ENCODE peak calls at places on chromosomes 1 and 21, in eight cellular contexts. P is SK-N-SH; T is uterus; S is psoas muscle; V is sigmoid colon; F is effector memory CD4-positive, alpha-beta T cell; C is IMR-90; Y is mucosa of descending colon. N is an unnamed sample. For H3K4me1, the result is how much of the 10 kb centered on the place peaks cover.

GRCh38 chr1:145729196-145729595 is 9.9 kb downstream of the CD160 start:
- DNase-seq in V (no peak), S (no peak), F (no peak), C (no peak), P (no peak), Y (no peak), T (no peak), N (no peak)

GRCh38 chr1:48051466-48052126 is 54.4 kb upstream of the TRABD2B start:
- DNase-seq in Y (no peak), V (no peak), F (no peak), C (no peak), S (no peak), P (no peak), T (no peak), N (no peak)

GRCh38 chr1:162175393-162175792 is 105.9 kb downstream of the NOS1AP start:
- DNase-seq in Y (no peak), C (no peak), V (no peak), F (no peak), T (no peak), S (no peak), P (no peak), N (no peak)

GRCh38 chr1:5720484-5720883 is 271.7 kb downstream of the NPHP4 start:
- DNase-seq in F (no peak), P (no peak), C (no peak), Y (no peak), V (no peak), T (no peak), S (no peak), N (no peak)

GRCh38 chr21:41973861-41974751 is 20.3 kb upstream of the C2CD2 start:
- DNase-seq in P (no peak), C (peak), T (no peak), V (no peak), S (no peak), F (no peak), Y (no peak), N (no peak)

GRCh38 chr1:183281039-183281438 is 95.0 kb downstream of the LAMC2 start:
- DNase-seq in T (peak), V (peak), S (peak), F (no peak), Y (no peak), C (peak), P (no peak), N (peak)

GRCh38 chr1:218323568-218324225 is 21.4 kb upstream of the TGFB2 start:
- DNase-seq in C (no peak), T (no peak), V (peak), Y (no peak), S (no peak), F (no peak), P (no peak), N (no peak)

GRCh38 chr1:209224886-209225285 is 358.6 kb upstream of the CAMK1G start:
- DNase-seq in F (no peak), P (no peak), V (no peak), T (no peak), C (no peak), Y (no peak), S (no peak), N (no peak)

GRCh38 chr1:156213644-156213966 is 798 bp downstream of the PMF1 start:
- DNase-seq in Y (no peak), C (no peak), F (no peak), S (no peak), V (no peak), T (no peak), P (no peak), N (no peak)

GRCh38 chr1:27970401-27970800 is 10.6 kb downstream of the XKR8 start:
- DNase-seq in T (peak), F (no peak), S (peak), Y (no peak), C (peak), V (peak), P (no peak), N (no peak)

DNA sequence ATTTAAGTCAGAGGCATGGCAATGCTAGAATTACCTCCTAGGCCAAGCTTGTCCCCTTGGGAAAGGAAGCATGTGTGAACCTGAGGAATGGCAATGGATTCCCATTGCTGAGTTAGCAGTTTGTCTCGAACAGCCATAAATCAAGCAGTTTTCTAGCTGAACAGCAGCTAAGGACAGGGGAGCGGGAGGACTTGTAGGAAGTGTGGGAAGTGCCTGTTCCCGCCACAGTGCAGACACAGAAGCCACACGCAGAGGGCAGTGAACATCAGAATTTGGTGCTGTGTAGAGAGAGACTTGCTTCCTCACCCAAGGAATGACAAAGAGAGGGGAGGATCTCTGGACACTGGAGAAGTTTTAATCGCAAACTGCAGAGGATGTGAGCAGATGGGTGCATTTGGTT is 3.8 kb downstream of the PHGDH start:
- DNase-seq in T (no peak), V (no peak), F (no peak), C (peak), Y (no peak), P (no peak), S (no peak), N (no peak)
- H3K4me1 ChIP-seq in T (under half), V (under half), F (under half), C (under half), Y (under half), P (under half), S (under half), N (under half)

DNA sequence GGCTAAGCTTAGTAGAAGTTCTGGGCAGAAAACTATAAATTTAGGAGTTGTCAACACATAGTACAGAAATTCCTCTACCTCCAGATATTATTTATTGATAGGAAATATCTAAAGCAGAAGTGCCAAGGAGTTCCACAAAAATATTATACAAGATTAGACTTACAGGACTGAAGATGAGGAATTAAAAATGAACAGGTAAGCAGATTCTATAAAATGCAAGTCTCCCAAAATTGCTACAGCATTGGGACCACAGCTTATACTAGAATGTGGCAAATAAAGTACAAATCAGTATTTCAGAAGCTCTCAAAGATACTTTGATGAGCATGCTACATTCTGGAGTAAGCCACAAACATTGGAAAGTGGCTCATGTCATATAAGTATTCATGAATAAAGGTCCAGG is 50.1 kb upstream of the CACYBP start:
- DNase-seq in Y (no peak), T (no peak), V (no peak), P (no peak), S (no peak), F (no peak), C (no peak), N (no peak)
- H3K4me3 ChIP-seq in Y (no peak), T (no peak), V (no peak), P (no peak), S (no peak), F (no peak), C (no peak), N (no peak)

GRCh38 chr1:9590945-9591668 is 2.4 kb downstream of the TMEM201 start:
- DNase-seq in Y (no peak), T (no peak), P (no peak), V (no peak), C (no peak), S (peak), F (no peak), N (no peak)
- H3K4me1 ChIP-seq in Y (under half), T (under half), P (half or more), V (under half), C (under half), S (half or more), F (under half), N (half or more)

DNA sequence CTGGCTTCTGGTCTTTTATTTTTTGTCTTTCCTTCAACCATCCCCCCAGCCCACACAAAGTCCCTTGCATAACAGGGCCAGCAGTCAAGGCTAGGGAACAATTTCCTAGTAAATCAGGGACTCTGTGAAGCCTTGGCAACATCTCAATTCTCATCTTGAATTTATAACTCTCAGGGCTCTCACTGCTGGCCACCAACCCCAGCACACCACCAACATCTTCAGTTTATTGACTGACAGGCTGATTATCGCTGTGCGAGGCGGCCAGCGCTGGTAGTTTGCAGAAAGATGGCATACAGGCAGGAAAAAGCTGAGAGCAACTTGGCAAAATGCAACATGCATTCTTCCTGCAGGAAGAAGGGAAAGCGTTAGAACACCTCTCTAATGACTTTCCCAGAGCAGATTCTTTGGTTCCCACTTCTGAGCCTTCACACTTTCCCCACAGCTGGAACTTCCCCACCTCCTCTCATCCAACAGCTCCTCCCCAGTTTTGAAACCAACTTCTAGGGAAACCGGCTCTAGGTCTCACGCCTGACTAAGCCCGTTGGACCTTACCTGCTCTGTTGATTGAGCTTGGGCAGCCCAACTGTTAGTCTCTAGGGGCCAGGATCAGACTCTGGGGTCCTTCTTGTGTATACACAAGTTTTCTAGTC is 26.3 kb upstream of the CSF1 start:
- DNase-seq in T (peak), S (no peak), F (no peak), C (no peak), P (no peak), Y (no peak), V (no peak), N (no peak)
- H3K4me3 ChIP-seq in T (no peak), S (no peak), F (no peak), C (no peak), P (no peak), Y (no peak), V (no peak), N (no peak)